ENCODE peak calls at places on chromosomes 4 and X, in eight cellular contexts. D is stimulated activated CD4-positive, alpha-beta T cell treated with anti-CD3 and anti-CD28 coated beads, Interleukin-4, amount 100 ng/mL, for 48 hours; E is T-helper 9 cell; C is pulmonary artery endothelial cell; N is AG08396; B is GM04504; Y is RWPE1; A is activated gamma-delta T cell treated with Interleukin-2 at 50 U/mL for 16 hours. Q is an unnamed sample.
A peak's percentile ranks its signal among the peaks of the same experiment; 100 is the strongest.

GRCh38 chr4:24969486-24969885 is 56.6 kb upstream of the CCDC149 start:
- DNase-seq in N (no peak), Y (no peak), C (no peak), A (no peak), B (no peak), E (no peak), D (no peak), Q (no peak)

GRCh38 chr4:48906283-48907173 is at the start of gene OCIAD2:
- DNase-seq in A (peak; percentile 86), E (peak; percentile 74), B (no peak), N (peak; percentile 47), C (peak; percentile 13), D (peak; percentile 66), Y (peak; percentile 56), Q (no peak)

GRCh38 chr4:127304356-127304755 is 328.4 kb upstream of the INTU start:
- DNase-seq in C (no peak), E (no peak), B (peak; percentile 69), Y (no peak), A (no peak), N (peak; percentile 8), D (no peak), Q (no peak)

GRCh38 chr4:107631568-107631967 is 88.5 kb downstream of the PAPSS1 start:
- DNase-seq in Y (no peak), B (no peak), E (no peak), A (no peak), C (no peak), D (no peak), N (no peak), Q (no peak)

GRCh38 chr4:100913685-100914084 is 395.9 kb upstream of the EMCN start:
- DNase-seq in A (no peak), C (no peak), N (no peak), B (no peak), E (no peak), D (no peak), Y (no peak), Q (no peak)

GRCh38 chrX:19344661-19345060 is 934 bp downstream of the PDHA1 start:
- DNase-seq in E (no peak), Y (no peak), D (no peak), N (no peak), B (no peak), A (no peak), C (no peak), Q (no peak)

GRCh38 chr4:74934016-74934821 is 1.3 kb downstream of the PARM1 start:
- DNase-seq in D (no peak), Y (no peak), E (no peak), A (no peak), C (no peak), B (no peak), N (peak; percentile 32), Q (no peak)

GRCh38 chr4:7333024-7333780 is 101.5 kb downstream of the PSAPL1 start:
- DNase-seq in N (no peak), B (no peak), E (no peak), D (no peak), A (no peak), Y (no peak), C (no peak), Q (no peak)

GRCh38 chr4:147780137-147780777 is 48.4 kb downstream of the ARHGAP10 start:
- DNase-seq in D (no peak), Y (no peak), C (no peak), B (no peak), E (no peak), N (no peak), A (no peak), Q (no peak)

GRCh38 chr4:128061566-128062536 is 739 bp downstream of the LARP1B start:
- DNase-seq in B (peak; percentile 16), N (peak; percentile 65), E (peak; percentile 51), Y (peak; percentile 64), A (peak; percentile 45), D (peak; percentile 46), C (no peak), Q (no peak)

GRCh38 chr4:155009288-155009687 is 199.1 kb upstream of the NPY2R start:
- DNase-seq in B (no peak), E (no peak), C (no peak), N (no peak), D (no peak), A (no peak), Y (no peak), Q (no peak)